ENCODE peak calls at places on chromosomes 7 and 10, in four cellular contexts. Y, I, J and L are unnamed samples. For H3K4me1, the result is how much of the 10 kb centered on the place peaks cover.

GRCh38 chr7:70298780-70299446 is 700.6 kb downstream of the AUTS2 start:
- DNase-seq in Y (no peak), I (no peak), J (no peak), L (peak)

GRCh38 chr7:119620769-119621168 is 652.2 kb upstream of the KCND2 start:
- DNase-seq in Y (no peak), I (no peak), J (peak), L (no peak)

GRCh38 chr7:68461430-68461829 is 1136.8 kb upstream of the AUTS2 start:
- DNase-seq in Y (no peak), I (no peak), J (no peak), L (no peak)

GRCh38 chr7:44735403-44736165 is 13.1 kb upstream of the ZMIZ2 start:
- DNase-seq in Y (peak), I (peak), J (no peak), L (peak)

GRCh38 chr10:7279303-7279702 is 131.5 kb downstream of the SFMBT2 start:
- DNase-seq in Y (no peak), I (no peak), J (no peak), L (no peak)

GRCh38 chr10:101618871-101619270 is 30.8 kb downstream of the DPCD start:
- DNase-seq in Y (peak), I (no peak), J (no peak), L (no peak)

GRCh38 chr7:10657837-10658236 is 315.8 kb upstream of the PHF14 start:
- DNase-seq in Y (no peak), I (no peak), J (no peak), L (no peak)

GRCh38 chr7:65251851-65252620 is 121.6 kb upstream of the ZNF92 start:
- DNase-seq in Y (peak), I (no peak), J (peak), L (peak)

GRCh38 chr7:83835424-83835823 is 186.5 kb upstream of the SEMA3E start:
- DNase-seq in Y (no peak), I (no peak), J (no peak), L (no peak)

GRCh38 chr10:117533507-117534281 is 8.9 kb upstream of the EMX2 start:
- DNase-seq in Y (no peak), I (no peak), J (peak), L (no peak)

GRCh38 chr10:30782543-30783461 is 153.2 kb upstream of the LYZL2 start:
- DNase-seq in Y (no peak), I (no peak), J (no peak), L (peak)

GRCh38 chr10:28849309-28849708 is 172.0 kb downstream of the BAMBI start:
- DNase-seq in Y (no peak), I (no peak), J (no peak), L (peak)

GRCh38 chr10:11407939-11408338 is 203.5 kb downstream of the USP6NL start:
- DNase-seq in Y (no peak), I (no peak), J (no peak), L (no peak)

GRCh38 chr7:95092332-95092731 is 184.9 kb downstream of the PPP1R9A start:
- DNase-seq in Y (no peak), I (no peak), J (no peak), L (no peak)

GRCh38 chr10:114471906-114472873 is 67.9 kb upstream of the AFAP1L2 start:
- DNase-seq in Y (no peak), I (no peak), J (no peak), L (no peak)

GRCh38 chr7:1675036-1675671 is 5.1 kb downstream of the ELFN1 start:
- DNase-seq in Y (no peak), I (no peak), J (no peak), L (no peak)

GRCh38 chr7:65250697-65251395 is 122.8 kb upstream of the ZNF92 start:
- DNase-seq in Y (peak), I (no peak), J (no peak), L (no peak)

GRCh38 chr10:118264838-118265470 is 77.2 kb downstream of the FAM204A start:
- DNase-seq in Y (no peak), I (no peak), J (no peak), L (no peak)

GRCh38 chr7:107661081-107661864 is 645 bp downstream of the SLC26A4 start:
- DNase-seq in Y (peak), I (peak), J (peak), L (peak)

GRCh38 chr10:86958831-86959736 is 685 bp downstream of the SNCG start:
- DNase-seq in Y (peak), I (peak), J (no peak), L (peak)

GRCh38 chr10:122485670-122486069 is 24.3 kb downstream of the HTRA1 start:
- DNase-seq in Y (no peak), I (no peak), J (no peak), L (no peak)

GRCh38 chr7:81873559-81873958 is 103.7 kb upstream of the HGF start:
- DNase-seq in Y (no peak), I (no peak), J (no peak), L (no peak)

GRCh38 chr10:33238643-33239042 is 95.8 kb downstream of the NRP1 start:
- DNase-seq in Y (no peak), I (peak), J (no peak), L (peak)

GRCh38 chr10:76546411-76546810 is 1091.2 kb downstream of the KCNMA1 start:
- DNase-seq in Y (no peak), I (no peak), J (no peak), L (no peak)

GRCh38 chr7:31890198-31890597 is 180.0 kb downstream of the PDE1C start:
- DNase-seq in Y (no peak), I (no peak), J (no peak), L (peak)

GRCh38 chr7:91288208-91288824 is 24.1 kb downstream of the FZD1 start:
- DNase-seq in Y (no peak), I (no peak), J (peak), L (no peak)

GRCh38 chr10:11715815-11716494 is 26.2 kb upstream of the ECHDC3 start:
- DNase-seq in Y (no peak), I (no peak), J (no peak), L (no peak)

GRCh38 chr10:103193107-103193819 is at the start of gene NT5C2:
- DNase-seq in Y (peak), I (peak), J (peak), L (peak)

GRCh38 chr10:73910401-73910763 is 550 bp upstream of the PLAU start:
- DNase-seq in Y (no peak), I (no peak), J (peak), L (peak)

GRCh38 chr7:73602721-73603651 is 21.3 kb downstream of the MLXIPL start:
- DNase-seq in Y (no peak), I (no peak), J (peak), L (no peak)

GRCh38 chr10:114613237-114613979 is 44.7 kb downstream of the ABLIM1 start:
- DNase-seq in Y (no peak), I (no peak), J (no peak), L (no peak)

GRCh38 chr7:42914726-42915045 is 2.8 kb upstream of the C7orf25 start:
- DNase-seq in Y (no peak), I (no peak), J (no peak), L (no peak)

GRCh38 chr7:4406288-4407058 is 275.6 kb upstream of the FOXK1 start:
- DNase-seq in Y (no peak), I (no peak), J (no peak), L (peak)

GRCh38 chr10:23614483-23614882 is 175.6 kb downstream of the OTUD1 start:
- DNase-seq in Y (no peak), I (no peak), J (no peak), L (no peak)

GRCh38 chr10:69716711-69717560 is 84.8 kb upstream of the COL13A1 start:
- DNase-seq in Y (no peak), I (peak), J (peak), L (no peak)

GRCh38 chr10:20993387-20994170 is 96.5 kb upstream of the NEBL start:
- DNase-seq in Y (no peak), I (peak), J (no peak), L (peak)

GRCh38 chr7:121219031-121219430 is 109.8 kb upstream of the WNT16 start:
- DNase-seq in Y (no peak), I (no peak), J (no peak), L (no peak)

DNA sequence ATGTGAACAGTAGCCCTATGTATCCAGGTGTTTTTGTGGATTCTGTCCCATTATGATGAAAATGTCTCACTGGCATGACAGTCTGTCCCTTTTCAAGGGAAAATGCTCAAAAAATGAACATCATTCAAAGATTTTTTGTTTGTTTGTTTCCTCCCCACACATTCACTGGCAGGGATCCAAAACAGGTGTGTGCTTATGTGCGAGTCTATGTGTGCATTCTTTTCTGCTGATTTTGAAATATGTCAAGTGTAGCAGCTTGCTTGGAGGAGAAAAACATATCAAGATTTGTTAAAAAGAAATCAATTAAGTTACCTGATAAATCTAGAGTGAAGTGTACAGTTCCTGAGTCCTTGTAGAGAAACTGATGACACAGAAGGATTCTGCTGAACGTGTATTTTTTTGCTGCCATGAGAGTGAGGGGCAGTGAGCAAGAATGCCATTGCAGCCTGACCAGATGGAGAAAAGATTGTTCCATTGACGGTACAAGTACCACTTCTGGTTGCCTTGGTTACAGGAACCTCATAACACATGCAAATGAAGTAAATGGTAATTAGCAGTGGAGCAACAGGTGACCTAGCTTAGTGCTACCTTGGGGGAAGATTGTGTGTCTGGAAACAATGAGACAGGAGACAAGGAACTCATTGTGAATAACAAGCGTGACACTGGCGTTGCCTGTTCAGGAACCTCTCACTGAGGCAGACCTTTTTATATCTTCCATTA is 277.4 kb upstream of the PHYHIPL start:
- DNase-seq in Y (no peak), I (no peak), J (no peak), L (peak)
- H3K4me1 ChIP-seq in Y (under half), I (under half), J (under half), L (under half)

GRCh38 chr7:116876664-116877442 is 14.5 kb downstream of the CAPZA2 start:
- DNase-seq in Y (no peak), I (no peak), J (peak), L (no peak)

GRCh38 chr7:116872026-116872425 is 9.6 kb downstream of the CAPZA2 start:
- DNase-seq in Y (no peak), I (no peak), J (no peak), L (no peak)

GRCh38 chr7:116871061-116871700 is 8.8 kb downstream of the CAPZA2 start:
- DNase-seq in Y (no peak), I (no peak), J (no peak), L (no peak)

GRCh38 chr7:116877443-116878217 is 15.2 kb downstream of the CAPZA2 start:
- DNase-seq in Y (no peak), I (no peak), J (no peak), L (no peak)

GRCh38 chr7:116873619-116874018 is 11.2 kb downstream of the CAPZA2 start:
- DNase-seq in Y (no peak), I (no peak), J (no peak), L (no peak)
- H3K4me1 ChIP-seq in Y (half or more), I (under half), J (under half), L (under half)

GRCh38 chr10:93757136-93757535 is 600 bp upstream of the LGI1 start:
- DNase-seq in Y (no peak), I (no peak), J (peak), L (no peak)
- H3K4me1 ChIP-seq in Y (under half), I (under half), J (half or more), L (under half)

GRCh38 chr10:99852481-99853213 is 70.2 kb downstream of the ABCC2 start:
- DNase-seq in Y (no peak), I (peak), J (no peak), L (no peak)
- H3K4me1 ChIP-seq in Y (under half), I (under half), J (under half), L (under half)

GRCh38 chr7:35755711-35756110 is 45.1 kb upstream of the SEPTIN7 start:
- DNase-seq in Y (no peak), I (no peak), J (no peak), L (no peak)

GRCh38 chr7:35754741-35755140 is 46.1 kb upstream of the SEPTIN7 start:
- DNase-seq in Y (no peak), I (no peak), J (no peak), L (no peak)

GRCh38 chr7:35758421-35758820 is 42.4 kb upstream of the SEPTIN7 start:
- DNase-seq in Y (no peak), I (no peak), J (peak), L (no peak)

GRCh38 chr7:35760082-35760770 is 40.6 kb upstream of the SEPTIN7 start:
- DNase-seq in Y (no peak), I (no peak), J (no peak), L (no peak)

DNA sequence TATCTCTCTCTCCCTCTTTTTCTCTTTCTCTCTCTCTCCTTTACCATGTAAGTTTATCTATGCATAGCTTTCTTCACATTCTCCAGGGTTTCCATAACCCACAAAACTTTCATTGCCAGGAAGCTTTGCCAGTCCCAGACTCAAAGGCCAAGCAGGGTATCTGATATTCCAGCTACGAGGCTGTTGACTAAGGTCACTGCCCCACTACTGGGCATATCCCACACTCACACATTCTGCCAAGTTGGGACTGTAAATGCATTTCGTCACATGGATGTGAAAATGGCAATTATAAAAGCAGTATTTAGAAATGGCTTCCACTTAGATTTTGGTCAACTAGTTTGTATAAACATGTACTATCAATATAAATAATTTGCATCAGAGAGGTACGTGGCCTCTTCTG is 43.3 kb upstream of the SEPTIN7 start:
- DNase-seq in Y (no peak), I (no peak), J (no peak), L (no peak)
- H3K4me1 ChIP-seq in Y (under half), I (under half), J (under half), L (under half)

GRCh38 chr7:98286093-98286525 is 4.6 kb downstream of the BRI3 start:
- DNase-seq in Y (peak), I (peak), J (no peak), L (peak)
- H3K4me1 ChIP-seq in Y (half or more), I (half or more), J (under half), L (under half)